ENCODE peak calls at places on chromosome 6, in nine cellular contexts. J is hepatocyte, F is GM06990, P is spleen, M is astrocyte of the spinal cord, T is esophagus squamous epithelium, V is cardiac fibroblast, O is stomach, L is Panc1. S is an unnamed sample.

GRCh38 chr6:154696661-154697060 is 36.6 kb upstream of the SCAF8 start:
- DNase-seq in O (no peak), F (no peak), L (no peak), M (no peak), T (no peak), J (no peak), P (no peak), V (no peak), S (no peak)

GRCh38 chr6:41406821-41407787 is 71.7 kb downstream of the NCR2 start:
- DNase-seq in V (no peak), T (no peak), P (no peak), F (no peak), L (no peak), O (no peak), J (peak), M (no peak), S (no peak)

GRCh38 chr6:1474205-1474604 is 84.8 kb downstream of the FOXF2 start:
- DNase-seq in L (no peak), O (no peak), V (no peak), M (no peak), T (no peak), P (no peak), F (no peak), J (no peak), S (no peak)

GRCh38 chr6:129432738-129433137 is 277.2 kb downstream of the ARHGAP18 start:
- DNase-seq in L (no peak), O (no peak), P (no peak), F (no peak), M (peak), J (no peak), T (no peak), V (no peak), S (no peak)

GRCh38 chr6:156771047-156771446 is 6.1 kb upstream of the ARID1B start:
- DNase-seq in J (no peak), V (no peak), L (no peak), T (no peak), P (no peak), M (no peak), F (no peak), O (no peak), S (no peak)

GRCh38 chr6:19873031-19873430 is 35.9 kb downstream of the ID4 start:
- DNase-seq in T (no peak), F (no peak), O (no peak), V (no peak), P (no peak), L (no peak), M (no peak), J (no peak), S (no peak)

GRCh38 chr6:74581681-74582080 is 624.2 kb downstream of the COL12A1 start:
- DNase-seq in O (no peak), J (no peak), T (no peak), L (no peak), P (no peak), F (no peak), M (no peak), V (no peak), S (no peak)

GRCh38 chr6:38268342-38268741 is 371.4 kb downstream of the BTBD9 start:
- DNase-seq in L (no peak), V (no peak), M (no peak), O (no peak), P (no peak), J (no peak), F (no peak), T (no peak), S (no peak)

GRCh38 chr6:133551847-133552331 is 310.7 kb downstream of the EYA4 start:
- DNase-seq in J (peak), T (no peak), V (peak), P (no peak), O (no peak), M (peak), L (no peak), F (no peak), S (peak)

GRCh38 chr6:142518126-142518525 is 216.3 kb downstream of the ADGRG6 start:
- DNase-seq in L (no peak), O (no peak), J (peak), V (peak), F (no peak), T (no peak), P (no peak), M (no peak), S (no peak)

GRCh38 chr6:169161572-169162167 is 92.0 kb downstream of the THBS2 start:
- DNase-seq in P (no peak), M (no peak), L (no peak), T (no peak), V (no peak), O (no peak), J (no peak), F (no peak), S (no peak)

GRCh38 chr6:75483136-75483952 is 10.3 kb downstream of the FILIP1 start:
- DNase-seq in F (no peak), M (no peak), V (no peak), L (no peak), O (no peak), J (no peak), P (no peak), T (no peak), S (no peak)

GRCh38 chr6:135219346-135219745 is 38.2 kb downstream of the MYB start:
- DNase-seq in M (no peak), O (no peak), L (no peak), P (no peak), T (no peak), F (no peak), V (no peak), J (no peak), S (no peak)

GRCh38 chr6:166996406-166996805 is 2.8 kb upstream of the CEP43 start:
- DNase-seq in P (no peak), F (no peak), V (peak), L (no peak), J (peak), M (peak), T (no peak), O (no peak), S (no peak)

GRCh38 chr6:45479834-45480696 is 102.3 kb upstream of the SUPT3H start:
- DNase-seq in L (no peak), F (peak), O (no peak), T (no peak), V (peak), M (peak), P (no peak), J (peak), S (peak)

GRCh38 chr6:2940010-2940850 is 31.1 kb downstream of the SERPINB6 start:
- DNase-seq in M (no peak), V (no peak), P (peak), J (no peak), T (no peak), F (peak), O (peak), L (no peak), S (no peak)

GRCh38 chr6:24882835-24883555 is 52.8 kb downstream of the RIPOR2 start:
- DNase-seq in F (no peak), P (no peak), V (no peak), O (no peak), T (no peak), J (no peak), M (no peak), L (no peak), S (no peak)

GRCh38 chr6:16481680-16482079 is 243.3 kb downstream of the GMPR start:
- DNase-seq in L (no peak), P (no peak), F (peak), M (no peak), T (no peak), J (no peak), O (no peak), V (no peak), S (no peak)

DNA sequence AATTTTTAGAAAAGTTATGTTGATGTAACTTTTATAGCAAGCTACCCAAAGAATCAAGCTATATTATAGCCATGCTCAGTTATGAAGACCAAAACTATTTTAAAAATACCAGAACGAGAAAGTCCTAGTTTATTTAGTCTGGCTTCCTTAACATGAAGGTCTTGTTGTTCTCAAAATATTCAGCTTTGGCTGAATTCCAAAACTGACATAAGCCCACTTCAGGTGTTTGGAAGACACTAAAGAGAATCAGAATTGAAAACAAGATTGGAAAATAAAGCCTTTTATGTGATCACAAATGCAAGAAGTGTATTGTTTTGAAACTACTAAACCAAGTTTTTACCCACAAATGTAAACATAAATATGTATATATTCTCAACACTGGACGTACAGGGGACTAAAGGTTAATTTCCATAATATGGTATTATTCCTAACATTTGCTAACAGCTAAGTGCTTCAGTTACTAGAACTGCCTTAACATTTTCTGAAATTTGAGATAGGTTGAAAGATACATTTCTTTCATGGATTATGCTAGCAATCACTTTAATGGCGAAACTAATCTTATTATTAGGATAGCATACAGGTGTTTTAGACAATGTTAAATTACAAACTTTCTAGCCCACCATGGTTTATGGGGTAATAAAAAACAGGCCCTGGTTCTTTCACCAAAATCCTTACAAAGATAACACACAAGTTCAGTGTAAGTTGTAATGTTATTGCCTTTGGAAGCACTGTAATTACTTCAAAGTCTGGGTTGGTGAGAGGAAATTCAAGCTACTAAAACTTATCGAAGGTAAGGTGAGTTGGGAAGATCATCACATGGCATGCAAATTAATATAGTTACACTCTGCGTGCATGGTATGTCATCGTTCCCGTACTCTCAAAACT is 1.6 kb downstream of the MAP3K5 start:
- DNase-seq in L (no peak), V (no peak), T (no peak), M (peak), O (no peak), P (no peak), F (no peak), J (no peak), S (no peak)
- H3K4me3 ChIP-seq in L (peak), V (peak), T (peak), M (peak), O (peak), P (peak), F (peak), J (peak), S (peak)

DNA sequence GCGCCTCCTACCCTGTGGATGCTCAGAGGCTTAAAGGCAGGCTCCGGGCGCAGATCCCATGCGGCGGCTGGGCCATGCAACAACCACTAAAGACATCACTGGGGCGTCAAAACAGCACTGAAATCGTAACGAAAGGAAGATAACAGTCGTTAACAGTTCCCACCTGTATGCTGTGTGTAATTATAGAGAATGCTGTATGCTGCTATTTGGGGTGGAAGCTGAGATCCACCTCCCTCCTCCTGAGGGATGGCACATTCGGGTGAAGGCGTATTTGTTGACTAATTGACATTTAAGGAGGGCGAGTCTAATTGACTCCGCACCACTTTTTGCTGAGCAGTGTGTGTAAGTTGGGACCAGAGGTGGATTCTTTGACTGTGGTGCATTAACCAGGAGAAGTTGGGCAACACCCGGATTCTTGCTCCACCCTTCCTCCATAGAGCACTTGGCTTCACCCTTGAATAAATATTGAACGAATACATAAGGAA is 687 bp downstream of the SLC35A1 start:
- DNase-seq in L (peak), V (peak), J (peak), T (no peak), P (no peak), O (peak), F (no peak), M (peak), S (peak)
- TF ChIP-seq CTCF in L (no peak), V (no peak), J (no peak), T (no peak), P (no peak), O (no peak), F (no peak), M (peak), S (no peak)

GRCh38 chr6:29826271-29826670 is 1.4 kb upstream of the HLA-G start:
- DNase-seq in O (no peak), V (no peak), P (no peak), M (no peak), L (no peak), F (no peak), J (no peak), T (no peak), S (peak)

GRCh38 chr6:29825848-29826247 is 1.8 kb upstream of the HLA-G start:
- DNase-seq in P (no peak), M (no peak), V (no peak), L (no peak), J (no peak), T (no peak), O (no peak), F (no peak), S (no peak)

GRCh38 chr6:29829766-29830165 is 2.1 kb downstream of the HLA-G start:
- DNase-seq in F (no peak), M (no peak), O (no peak), P (no peak), T (no peak), L (no peak), V (no peak), J (no peak), S (no peak)

GRCh38 chr6:29828471-29828797 is 809 bp downstream of the HLA-G start:
- DNase-seq in T (no peak), J (no peak), F (no peak), P (no peak), O (no peak), M (no peak), L (no peak), V (no peak), S (no peak)

DNA sequence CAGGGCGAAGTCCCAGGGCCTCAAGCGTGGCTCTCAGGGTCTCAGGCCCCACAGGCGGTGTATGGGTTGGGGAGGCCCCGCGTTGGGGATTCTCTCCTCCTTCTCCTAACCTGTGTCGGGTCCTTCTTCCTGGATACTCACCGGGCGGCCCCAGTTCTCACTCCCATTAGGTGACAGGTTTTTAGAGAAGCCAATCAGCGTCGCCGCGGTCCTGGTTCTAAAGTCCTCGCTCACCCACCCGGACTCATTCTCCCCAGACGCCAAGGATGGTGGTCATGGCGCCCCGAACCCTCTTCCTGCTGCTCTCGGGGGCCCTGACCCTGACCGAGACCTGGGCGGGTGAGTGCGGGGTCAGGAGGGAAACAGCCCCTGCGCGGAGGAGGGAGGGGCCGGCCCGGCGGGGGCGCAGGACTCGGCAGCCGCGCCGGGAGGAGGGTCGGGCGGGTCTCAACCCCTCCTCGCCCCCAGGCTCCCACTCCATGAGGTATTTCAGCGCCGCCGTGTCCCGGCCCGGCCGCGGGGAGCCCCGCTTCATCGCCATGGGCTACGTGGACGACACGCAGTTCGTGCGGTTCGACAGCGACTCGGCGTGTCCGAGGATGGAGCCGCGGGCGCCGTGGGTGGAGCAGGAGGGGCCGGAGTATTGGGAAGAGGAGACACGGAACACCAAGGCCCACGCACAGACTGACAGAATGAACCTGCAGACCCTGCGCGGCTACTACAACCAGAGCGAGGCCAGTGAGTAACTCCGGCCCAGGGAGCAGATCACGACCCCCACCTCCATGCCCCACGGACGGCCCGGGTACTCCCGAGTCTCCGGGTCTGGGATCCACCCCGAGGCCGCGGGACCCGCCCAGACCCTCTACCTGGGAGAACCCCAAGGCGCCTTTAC is at the start of gene HLA-G:
- DNase-seq in O (no peak), P (no peak), F (no peak), V (no peak), J (no peak), T (no peak), L (no peak), M (no peak), S (no peak)
- H3K4me3 ChIP-seq in O (peak), P (peak), F (peak), V (no peak), J (no peak), T (no peak), L (peak), M (no peak), S (peak)

GRCh38 chr6:33549196-33549595 is 30.9 kb downstream of the BAK1 start:
- DNase-seq in M (no peak), P (no peak), J (no peak), L (no peak), O (no peak), T (no peak), F (no peak), V (no peak), S (no peak)
- TF ChIP-seq CTCF in M (no peak), P (no peak), J (no peak), L (no peak), O (no peak), T (no peak), F (no peak), V (no peak), S (no peak)

S was measured in epithelial cell of proximal tubule.